ENCODE peak calls at places on chromosomes 5 and 9, in five cellular contexts. F, T, I, G and H are unnamed samples.

GRCh38 chr9:75169623-75170022 is 81.3 kb downstream of the OSTF1 start:
- DNase-seq in F (no peak), I (no peak), T (peak), G (peak), H (no peak)

GRCh38 chr5:56941981-56942380 is 9.9 kb downstream of the MIER3 start:
- DNase-seq in F (no peak), T (no peak), G (peak), I (no peak), H (no peak)

GRCh38 chr5:116506448-116506847 is 68.2 kb downstream of the SEMA6A start:
- DNase-seq in T (no peak), I (no peak), G (no peak), F (no peak), H (no peak)

GRCh38 chr5:65722575-65723424 is 795 bp downstream of the NLN start:
- DNase-seq in T (peak), G (peak), F (peak), I (no peak), H (no peak)

GRCh38 chr5:139104577-139105271 is 93.4 kb downstream of the SIL1 start:
- DNase-seq in G (peak), I (no peak), T (no peak), F (peak), H (no peak)

GRCh38 chr5:77374686-77375085 is 117.4 kb downstream of the WDR41 start:
- DNase-seq in G (no peak), F (no peak), I (no peak), T (no peak), H (no peak)

GRCh38 chr5:61333351-61334223 is 1.5 kb downstream of the ZSWIM6 start:
- DNase-seq in I (no peak), T (peak), G (peak), F (peak), H (peak)

GRCh38 chr9:28503573-28503972 is 930.3 kb upstream of the C9orf72 start:
- DNase-seq in G (peak), I (no peak), T (no peak), F (no peak), H (no peak)

GRCh38 chr9:90442738-90443137 is 199.9 kb downstream of the DIRAS2 start:
- DNase-seq in G (no peak), I (no peak), F (no peak), T (no peak), H (no peak)

GRCh38 chr5:58294598-58295298 is 165.1 kb downstream of the PLK2 start:
- DNase-seq in I (no peak), T (no peak), G (peak), F (no peak), H (no peak)

GRCh38 chr9:7115606-7116005 is 357.8 kb downstream of the KDM4C start:
- DNase-seq in F (no peak), I (no peak), G (peak), T (no peak), H (no peak)

GRCh38 chr9:33082538-33083326 is 6.3 kb upstream of the SMU1 start:
- DNase-seq in G (peak), I (no peak), F (no peak), T (no peak), H (peak)

GRCh38 chr5:39518516-39518915 is 93.7 kb upstream of the DAB2 start:
- DNase-seq in F (no peak), I (no peak), T (no peak), G (peak), H (no peak)

GRCh38 chr5:131209506-131210191 is 38.9 kb downstream of the LYRM7 start:
- DNase-seq in F (peak), G (no peak), I (no peak), T (no peak), H (peak)

GRCh38 chr5:161283296-161283695 is 263.2 kb downstream of the GABRB2 start:
- DNase-seq in F (no peak), T (no peak), G (no peak), I (no peak), H (no peak)

GRCh38 chr5:159786901-159787691 is 129.2 kb upstream of the ADRA1B start:
- DNase-seq in I (no peak), F (peak), G (no peak), T (no peak), H (no peak)

GRCh38 chr5:158382473-158382872 is 523.5 kb upstream of the CLINT1 start:
- DNase-seq in G (peak), F (peak), T (peak), I (no peak), H (peak)

GRCh38 chr9:106074006-106074405 is 379.7 kb downstream of the TMEM38B start:
- DNase-seq in I (no peak), T (no peak), F (no peak), G (no peak), H (no peak)

GRCh38 chr9:105333811-105334210 is 89.4 kb downstream of the SLC44A1 start:
- DNase-seq in I (no peak), G (peak), T (no peak), F (no peak), H (no peak)

GRCh38 chr9:81035171-81035570 is 654.2 kb downstream of the TLE1 start:
- DNase-seq in G (peak), T (no peak), F (no peak), I (no peak), H (no peak)

GRCh38 chr9:132514011-132514744 is 68.2 kb upstream of the BARHL1 start:
- DNase-seq in G (no peak), I (no peak), T (no peak), F (no peak), H (no peak)

GRCh38 chr5:143120460-143121134 is 282.9 kb downstream of the NR3C1 start:
- DNase-seq in T (no peak), I (no peak), F (no peak), G (no peak), H (no peak)